ENCODE peak calls at places on chromosomes 1 and 21, in four cellular contexts. P is psoas muscle; X is suprapubic skin; Q is stimulated activated CD8-positive, alpha-beta memory T cell treated with anti-CD3 and anti-CD28 coated beads, Interleukin-15, amount 100 ng/mL, for 1 hour. O is an unnamed sample.

GRCh38 chr1:38728176-38728908 is 131.2 kb downstream of the RRAGC start:
- DNase-seq in Q (no peak), X (no peak), P (no peak), O (peak; percentile 73)

GRCh38 chr1:153577624-153578051 is 12.0 kb upstream of the S100A2 start:
- DNase-seq in P (no peak), Q (no peak), X (no peak), O (no peak)

GRCh38 chr1:183277821-183278735 is 92.0 kb downstream of the LAMC2 start:
- DNase-seq in Q (no peak), P (no peak), X (no peak), O (no peak)

GRCh38 chr1:7703321-7704213 is 67.5 kb upstream of the VAMP3 start:
- DNase-seq in Q (no peak), X (no peak), P (no peak), O (no peak)

GRCh38 chr1:165891461-165891860 is 64.0 kb downstream of the UCK2 start:
- DNase-seq in X (no peak), P (no peak), Q (no peak), O (no peak)

GRCh38 chr1:41482906-41483895 is 1.3 kb downstream of the EDN2 start:
- DNase-seq in X (no peak), P (peak; percentile 71), Q (no peak), O (no peak)

GRCh38 chr21:39593522-39593921 is 19.2 kb upstream of the B3GALT5 start:
- DNase-seq in P (no peak), X (no peak), Q (no peak), O (no peak)

GRCh38 chr1:161827786-161828185 is 61.7 kb downstream of the ATF6 start:
- DNase-seq in Q (no peak), P (no peak), X (no peak), O (no peak)

GRCh38 chr1:6331543-6332246 is 61.9 kb downstream of the ACOT7 start:
- DNase-seq in P (no peak), Q (no peak), X (no peak), O (no peak)

GRCh38 chr1:43525995-43526394 is 4.7 kb upstream of the PTPRF start:
- DNase-seq in Q (no peak), P (no peak), X (no peak), O (no peak)

GRCh38 chr1:38114633-38115032 is 68.0 kb upstream of the POU3F1 start:
- DNase-seq in Q (no peak), X (no peak), P (no peak), O (no peak)

GRCh38 chr1:27509127-27510080 is 19.4 kb upstream of the WASF2 start:
- DNase-seq in P (peak; percentile 37), Q (no peak), X (no peak), O (no peak)

GRCh38 chr1:241269116-241269515 is 87.9 kb downstream of the RGS7 start:
- DNase-seq in X (no peak), Q (no peak), P (no peak), O (no peak)

GRCh38 chr21:37891953-37892352 is 24.3 kb downstream of the KCNJ6 start:
- DNase-seq in X (no peak), P (no peak), Q (no peak), O (no peak)

GRCh38 chr21:41763996-41764395 is 2.9 kb downstream of the RIPK4 start:
- DNase-seq in Q (no peak), P (no peak), X (no peak), O (no peak)

GRCh38 chr1:97820470-97821188 is 100.2 kb downstream of the DPYD start:
- DNase-seq in X (no peak), P (no peak), Q (no peak), O (no peak)

GRCh38 chr1:184892116-184892515 is 82.2 kb downstream of the NIBAN1 start:
- DNase-seq in Q (no peak), P (no peak), X (no peak), O (no peak)

GRCh38 chr1:100178092-100178491 is at the start of gene LRRC39:
- DNase-seq in P (no peak), Q (no peak), X (no peak), O (no peak)

GRCh38 chr1:179809506-179810366 is 66.6 kb downstream of the FAM163A start:
- DNase-seq in X (no peak), Q (peak; percentile 29), P (peak; percentile 66), O (no peak)

GRCh38 chr1:192951961-192952460 is 107.1 kb downstream of the UCHL5 start:
- DNase-seq in Q (no peak), X (no peak), P (no peak), O (no peak)

GRCh38 chr1:179079113-179079761 is 2.6 kb upstream of the TOR3A start:
- DNase-seq in P (no peak), Q (no peak), X (no peak), O (no peak)

GRCh38 chr21:40658237-40658636 is 188.7 kb downstream of the DSCAM start:
- DNase-seq in P (no peak), Q (no peak), X (no peak), O (no peak)

GRCh38 chr1:29349871-29350491 is 113.7 kb downstream of the PTPRU start:
- DNase-seq in Q (no peak), P (no peak), X (no peak), O (no peak)

GRCh38 chr1:184188091-184188490 is 136.6 kb downstream of the TSEN15 start:
- DNase-seq in P (no peak), Q (no peak), X (no peak), O (no peak)

GRCh38 chr1:208047975-208048374 is 137.1 kb upstream of the CD34 start:
- DNase-seq in X (no peak), Q (no peak), P (peak; percentile 80), O (peak; percentile 77)

GRCh38 chr21:16473965-16474364 is 744.2 kb downstream of the USP25 start:
- DNase-seq in X (no peak), P (no peak), Q (no peak), O (no peak)

GRCh38 chr1:209657140-209657879 is 5.1 kb upstream of the LAMB3 start:
- DNase-seq in Q (no peak), P (no peak), X (no peak), O (no peak)

GRCh38 chr1:241336335-241336734 is 20.7 kb downstream of the RGS7 start:
- DNase-seq in P (no peak), Q (no peak), X (no peak), O (no peak)

GRCh38 chr1:230158422-230159291 is 91.6 kb downstream of the GALNT2 start:
- DNase-seq in X (peak; percentile 18), P (no peak), Q (no peak), O (peak; percentile 39)

GRCh38 chr1:112818990-112819689 is 104.0 kb upstream of the PPM1J start:
- DNase-seq in X (no peak), Q (no peak), P (no peak), O (no peak)

GRCh38 chr1:23561813-23562100 is 2.5 kb upstream of the ID3 start:
- DNase-seq in Q (no peak), X (no peak), P (no peak), O (no peak)

GRCh38 chr1:223708001-223708359 is 4.4 kb upstream of the CAPN2 start:
- DNase-seq in Q (no peak), X (no peak), P (no peak), O (peak; percentile 62)

GRCh38 chr1:241499910-241500309 is 19.6 kb downstream of the FH start:
- DNase-seq in P (no peak), X (no peak), Q (no peak), O (no peak)

GRCh38 chr1:45530632-45531135 is 9.0 kb upstream of the PRDX1 start:
- DNase-seq in X (no peak), Q (no peak), P (no peak), O (no peak)